ENCODE peak calls at places on chromosome 2, in seven cellular contexts. F is left ventricle myocardium superior, I is skeletal muscle cell, L is breast epithelium, G is neural progenitor cell, B is NAMALWA, Z is tibial artery. R is an unnamed sample.
A peak's percentile ranks its signal among the peaks of the same experiment; 100 is the strongest.

GRCh38 chr2:241895732-241896641 is 26.5 kb downstream of the RTP5 start:
- DNase-seq in B (no peak), F (peak; percentile 41), I (no peak), G (no peak), L (peak; percentile 62), Z (peak; percentile 66), R (peak; percentile 70)

GRCh38 chr2:28620801-28621171 is 124.9 kb downstream of the PLB1 start:
- DNase-seq in B (no peak), F (no peak), G (no peak), I (no peak), Z (peak; percentile 64), L (no peak), R (no peak)

GRCh38 chr2:217105733-217106649 is 246.1 kb upstream of the TNP1 start:
- DNase-seq in F (no peak), G (no peak), B (no peak), I (peak; percentile 81), L (no peak), Z (peak; percentile 76), R (no peak)

GRCh38 chr2:113996826-113997599 is 107.1 kb downstream of the ACTR3 start:
- DNase-seq in L (no peak), G (no peak), B (no peak), F (no peak), Z (no peak), I (no peak), R (no peak)

GRCh38 chr2:45018033-45018432 is 8.8 kb upstream of the SIX2 start:
- DNase-seq in I (no peak), G (peak; percentile 46), F (no peak), L (no peak), Z (no peak), B (no peak), R (no peak)

GRCh38 chr2:95377216-95377530 is 25.3 kb upstream of the FAHD2A start:
- DNase-seq in G (no peak), F (no peak), L (peak; percentile 38), I (no peak), B (no peak), Z (peak; percentile 47), R (peak; percentile 8)

GRCh38 chr2:226687641-226688253 is 111.9 kb downstream of the IRS1 start:
- DNase-seq in Z (no peak), L (no peak), B (no peak), I (no peak), G (no peak), F (no peak), R (no peak)

GRCh38 chr2:153935511-153935910 is 63.8 kb downstream of the GALNT13 start:
- DNase-seq in F (no peak), B (no peak), Z (no peak), L (no peak), I (no peak), G (no peak), R (no peak)

GRCh38 chr2:161386228-161386627 is 29.9 kb upstream of the TBR1 start:
- DNase-seq in Z (no peak), B (peak; percentile 15), F (no peak), G (no peak), L (no peak), I (no peak), R (no peak)

GRCh38 chr2:58798787-58799186 is 557.7 kb upstream of the FANCL start:
- DNase-seq in I (no peak), B (no peak), F (no peak), G (no peak), L (no peak), Z (no peak), R (no peak)

GRCh38 chr2:10883880-10884529 is 27.7 kb upstream of the KCNF1 start:
- DNase-seq in Z (no peak), F (no peak), I (no peak), L (no peak), B (no peak), G (no peak), R (no peak)

GRCh38 chr2:15999592-16000469 is 59.5 kb downstream of the MYCN start:
- DNase-seq in Z (no peak), I (no peak), L (no peak), F (no peak), G (no peak), B (no peak), R (no peak)

GRCh38 chr2:132037527-132038178 is 124.1 kb downstream of the ANKRD30BL start:
- DNase-seq in Z (no peak), G (peak; percentile 83), L (no peak), F (peak; percentile 27), I (no peak), B (no peak), R (no peak)

GRCh38 chr2:197191948-197192338 is 118.6 kb downstream of the ANKRD44 start:
- DNase-seq in G (no peak), I (no peak), L (no peak), F (no peak), Z (no peak), B (no peak), R (no peak)

GRCh38 chr2:172662099-172662498 is 73.5 kb upstream of the RAPGEF4 start:
- DNase-seq in L (no peak), F (no peak), G (no peak), B (no peak), I (no peak), Z (no peak), R (no peak)

GRCh38 chr2:105007367-105007766 is 30.5 kb upstream of the MRPS9 start:
- DNase-seq in I (no peak), G (no peak), F (no peak), Z (no peak), B (no peak), L (no peak), R (no peak)

GRCh38 chr2:73289304-73289703 is 4.0 kb downstream of the EGR4 start:
- DNase-seq in I (no peak), G (no peak), F (no peak), L (no peak), B (peak; percentile 47), Z (no peak), R (no peak)

GRCh38 chr2:19355931-19356544 is 2.4 kb downstream of the OSR1 start:
- DNase-seq in B (no peak), Z (no peak), F (peak; percentile 37), G (peak; percentile 32), L (no peak), I (no peak), R (no peak)

GRCh38 chr2:8682719-8683667 is 1.1 kb downstream of the ID2 start:
- DNase-seq in G (peak; percentile 43), I (no peak), Z (peak; percentile 78), L (peak; percentile 53), F (peak; percentile 61), B (peak; percentile 70), R (peak; percentile 51)

GRCh38 chr2:104521247-104521646 is 332.7 kb upstream of the POU3F3 start:
- DNase-seq in L (no peak), Z (no peak), F (no peak), G (peak; percentile 67), B (peak; percentile 51), I (no peak), R (no peak)

GRCh38 chr2:119245841-119246230 is 22.2 kb downstream of the STEAP3 start:
- DNase-seq in L (no peak), B (no peak), G (no peak), Z (no peak), F (no peak), I (no peak), R (no peak)

GRCh38 chr2:36561223-36561944 is 36.6 kb downstream of the FEZ2 start:
- DNase-seq in Z (no peak), I (peak; percentile 65), L (no peak), F (no peak), B (no peak), G (no peak), R (no peak)

GRCh38 chr2:203811491-203812221 is 55.9 kb upstream of the CTLA4 start:
- DNase-seq in Z (peak; percentile 85), B (no peak), F (peak; percentile 63), G (no peak), L (no peak), I (peak; percentile 84), R (no peak)

GRCh38 chr2:176178807-176179271 is 9.6 kb upstream of the HOXD1 start:
- DNase-seq in B (no peak), Z (no peak), L (no peak), G (no peak), I (no peak), F (no peak), R (no peak)

GRCh38 chr2:26356771-26357170 is 10.2 kb upstream of the ADGRF3 start:
- DNase-seq in G (no peak), I (no peak), Z (no peak), F (no peak), B (no peak), L (no peak), R (no peak)

GRCh38 chr2:67204349-67204748 is 192.8 kb upstream of the ETAA1 start:
- DNase-seq in L (no peak), G (no peak), I (no peak), Z (no peak), B (no peak), F (no peak), R (no peak)

GRCh38 chr2:118913805-118914645 is 28.0 kb upstream of the MARCO start:
- DNase-seq in F (no peak), L (no peak), I (no peak), Z (no peak), B (no peak), G (no peak), R (no peak)

GRCh38 chr2:118687698-118688097 is 159.8 kb downstream of the EN1 start:
- DNase-seq in Z (no peak), G (no peak), I (no peak), F (no peak), L (no peak), B (no peak), R (no peak)

GRCh38 chr2:25453199-25453903 is 111.6 kb upstream of the DNMT3A start:
- DNase-seq in B (no peak), F (no peak), Z (no peak), I (no peak), G (no peak), L (no peak), R (no peak)

R was measured in ovary.